ENCODE peak calls at places on chromosomes 3 and 15, in six cellular contexts. M is psoas muscle; R is lung; W is kidney epithelial cell; N is CD4-positive, alpha-beta memory T cell; J is IMR-90. D is an unnamed sample.

GRCh38 chr3:42214565-42215283 is 51.3 kb downstream of the CCK start:
- DNase-seq in M (no peak), R (no peak), W (no peak), N (no peak), J (peak; percentile 68), D (peak; percentile 10)

GRCh38 chr3:57221883-57222282 is 5.6 kb upstream of the APPL1 start:
- DNase-seq in M (no peak), R (no peak), W (no peak), N (no peak), J (peak; percentile 28), D (peak; percentile 48)

GRCh38 chr15:84826369-84826823 is 9.2 kb downstream of the ALPK3 start:
- DNase-seq in M (peak; percentile 74), R (no peak), W (no peak), N (no peak), J (no peak), D (no peak)

GRCh38 chr3:127629462-127630403 is 748 bp downstream of the PODXL2 start:
- DNase-seq in M (no peak), R (no peak), W (no peak), N (peak; percentile 47), J (no peak), D (peak; percentile 16)

GRCh38 chr3:57098418-57099310 is 38.2 kb downstream of the SPATA12 start:
- DNase-seq in M (no peak), R (no peak), W (no peak), N (no peak), J (no peak), D (no peak)

GRCh38 chr3:146640955-146641867 is 36.1 kb upstream of the PLSCR5 start:
- DNase-seq in M (no peak), R (no peak), W (no peak), N (peak; percentile 6), J (peak; percentile 37), D (peak; percentile 78)

GRCh38 chr15:25739687-25740121 is 123.4 kb downstream of the ATP10A start:
- DNase-seq in M (no peak), R (no peak), W (peak; percentile 19), N (peak; percentile 29), J (peak; percentile 64), D (peak; percentile 67)

GRCh38 chr15:83581381-83581780 is 72.5 kb upstream of the ADAMTSL3 start:
- DNase-seq in M (no peak), R (no peak), W (no peak), N (no peak), J (no peak), D (no peak)

GRCh38 chr15:32683906-32684584 is 33.8 kb upstream of the GREM1 start:
- DNase-seq in M (no peak), R (no peak), W (peak; percentile 86), N (no peak), J (peak; percentile 95), D (peak; percentile 55)

GRCh38 chr3:89692601-89693000 is 585.2 kb downstream of the EPHA3 start:
- DNase-seq in M (no peak), R (no peak), W (no peak), N (no peak), J (no peak), D (no peak)

GRCh38 chr3:98457543-98457942 is 5.5 kb upstream of the OR5K1 start:
- DNase-seq in M (no peak), R (no peak), W (no peak), N (no peak), J (no peak), D (no peak)

GRCh38 chr15:99731336-99732267 is 1.6 kb downstream of the LYSMD4 start:
- DNase-seq in M (no peak), R (no peak), W (no peak), N (no peak), J (no peak), D (no peak)

GRCh38 chr3:141767062-141767461 is 3.9 kb downstream of the GRK7 start:
- DNase-seq in M (no peak), R (no peak), W (no peak), N (no peak), J (no peak), D (no peak)

GRCh38 chr3:37944243-37944955 is 46.2 kb upstream of the VILL start:
- DNase-seq in M (no peak), R (no peak), W (no peak), N (no peak), J (no peak), D (no peak)

GRCh38 chr15:74787251-74788041 is 5.6 kb downstream of the CSK start:
- DNase-seq in M (peak; percentile 76), R (peak; percentile 78), W (no peak), N (peak; percentile 94), J (peak; percentile 71), D (peak; percentile 64)

GRCh38 chr3:150823277-150823676 is 60.3 kb upstream of the SIAH2 start:
- DNase-seq in M (no peak), R (no peak), W (no peak), N (no peak), J (no peak), D (no peak)

GRCh38 chr15:31279221-31280036 is 47.2 kb upstream of the KLF13 start:
- DNase-seq in M (peak; percentile 47), R (peak; percentile 21), W (no peak), N (no peak), J (no peak), D (no peak)

GRCh38 chr3:106711650-106712049 is 665.6 kb upstream of the CCDC54 start:
- DNase-seq in M (no peak), R (no peak), W (peak; percentile 73), N (no peak), J (peak; percentile 78), D (peak; percentile 20)

GRCh38 chr3:107421170-107421792 is 44.0 kb downstream of the CCDC54 start:
- DNase-seq in M (no peak), R (no peak), W (peak; percentile 44), N (peak; percentile 47), J (peak; percentile 74), D (peak; percentile 91)

GRCh38 chr3:65170357-65171090 is 482.7 kb upstream of the ADAMTS9 start:
- DNase-seq in M (peak; percentile 92), R (peak; percentile 68), W (no peak), N (no peak), J (peak; percentile 85), D (peak; percentile 66)

GRCh38 chr3:98521897-98522537 is 685 bp downstream of the CLDND1 start:
- DNase-seq in M (peak; percentile 52), R (peak; percentile 39), W (peak; percentile 44), N (peak; percentile 46), J (peak; percentile 68), D (peak; percentile 86)

GRCh38 chr3:142779591-142779990 is 55.8 kb downstream of the TRPC1 start:
- DNase-seq in M (no peak), R (no peak), W (no peak), N (no peak), J (peak; percentile 60), D (peak; percentile 17)

GRCh38 chr3:50676031-50676705 is 1.4 kb downstream of the DOCK3 start:
- DNase-seq in M (no peak), R (no peak), W (no peak), N (no peak), J (no peak), D (no peak)

GRCh38 chr3:50674349-50675178 is at the start of gene DOCK3:
- DNase-seq in M (peak; percentile 80), R (no peak), W (no peak), N (peak; percentile 70), J (peak; percentile 36), D (peak; percentile 88)

GRCh38 chr3:50672656-50673055 is 2.1 kb upstream of the DOCK3 start:
- DNase-seq in M (no peak), R (no peak), W (no peak), N (no peak), J (no peak), D (no peak)

GRCh38 chr3:50673937-50674336 is 790 bp upstream of the DOCK3 start:
- DNase-seq in M (no peak), R (no peak), W (no peak), N (no peak), J (no peak), D (no peak)

GRCh38 chr3:50675179-50676030 is 678 bp downstream of the DOCK3 start:
- DNase-seq in M (peak; percentile 64), R (no peak), W (no peak), N (peak; percentile 35), J (no peak), D (peak; percentile 21)
- H3K27me3 ChIP-seq in M (peaks cover 27% of the 10 kb centered on the region), R (no peaks in the 10 kb centered on the region), W (peaks cover 26% of the 10 kb centered on the region), N (peaks cover 4% of the 10 kb centered on the region), J (peaks cover 56% of the 10 kb centered on the region), D (peaks cover 22% of the 10 kb centered on the region)

DNA sequence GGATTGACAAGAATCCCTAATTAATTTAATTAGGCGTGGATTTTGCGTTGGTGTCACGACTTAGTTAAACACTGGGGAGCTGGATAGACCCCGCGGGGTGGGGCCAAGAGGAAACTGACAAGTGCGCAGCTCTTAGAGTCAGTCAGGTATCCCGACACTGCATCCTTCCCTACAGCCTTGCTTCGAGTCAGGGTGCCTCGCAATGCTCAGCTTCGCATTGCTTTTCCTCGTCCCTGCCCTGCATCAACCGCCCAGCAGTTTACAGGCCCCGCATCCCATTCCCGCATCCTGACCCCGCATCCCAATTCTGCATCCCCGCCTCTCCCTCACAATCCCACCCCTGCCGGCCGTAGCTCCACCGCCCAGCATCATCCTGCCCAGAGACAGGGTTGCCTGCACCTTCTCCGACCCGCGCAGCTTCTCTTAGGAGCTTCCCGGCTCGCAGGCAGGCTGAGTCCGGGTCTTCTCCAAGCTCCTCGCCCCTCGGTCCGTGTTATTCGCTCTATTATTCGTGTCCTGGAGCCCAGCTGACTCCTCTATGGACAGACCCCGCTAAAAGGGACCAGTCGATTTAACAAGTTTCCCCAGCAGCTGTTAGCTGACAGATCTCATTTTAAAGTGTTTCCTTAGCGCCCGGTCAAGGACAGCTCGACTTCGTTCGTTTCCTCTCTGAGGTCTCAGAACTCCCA is 697 bp upstream of the SHOX2 start:
- DNase-seq in M (peak; percentile 48), R (no peak), W (no peak), N (no peak), J (no peak), D (peak; percentile 61)
- H3K27me3 ChIP-seq in M (peaks cover 73% of the 10 kb centered on the region), R (no peaks in the 10 kb centered on the region), W (peaks cover 64% of the 10 kb centered on the region), N (peaks cover 65% of the 10 kb centered on the region), J (peaks cover 62% of the 10 kb centered on the region), D (no peaks in the 10 kb centered on the region)

GRCh38 chr3:53506110-53506762 is 11.8 kb downstream of the CACNA1D start:
- DNase-seq in M (no peak), R (no peak), W (peak; percentile 45), N (no peak), J (no peak), D (no peak)

GRCh38 chr3:53501203-53501602 is 6.8 kb downstream of the CACNA1D start:
- DNase-seq in M (no peak), R (no peak), W (no peak), N (no peak), J (no peak), D (no peak)

GRCh38 chr3:53502737-53503136 is 8.3 kb downstream of the CACNA1D start:
- DNase-seq in M (no peak), R (no peak), W (no peak), N (no peak), J (no peak), D (no peak)

GRCh38 chr3:53500165-53500777 is 5.9 kb downstream of the CACNA1D start:
- DNase-seq in M (no peak), R (no peak), W (no peak), N (no peak), J (no peak), D (no peak)

GRCh38 chr3:53503185-53503584 is 8.8 kb downstream of the CACNA1D start:
- DNase-seq in M (no peak), R (no peak), W (no peak), N (no peak), J (no peak), D (no peak)
- H3K27me3 ChIP-seq in M (peaks cover 4% of the 10 kb centered on the region), R (no peaks in the 10 kb centered on the region), W (no peaks in the 10 kb centered on the region), N (peaks cover 9% of the 10 kb centered on the region), J (peaks cover 7% of the 10 kb centered on the region), D (no peaks in the 10 kb centered on the region)

DNA sequence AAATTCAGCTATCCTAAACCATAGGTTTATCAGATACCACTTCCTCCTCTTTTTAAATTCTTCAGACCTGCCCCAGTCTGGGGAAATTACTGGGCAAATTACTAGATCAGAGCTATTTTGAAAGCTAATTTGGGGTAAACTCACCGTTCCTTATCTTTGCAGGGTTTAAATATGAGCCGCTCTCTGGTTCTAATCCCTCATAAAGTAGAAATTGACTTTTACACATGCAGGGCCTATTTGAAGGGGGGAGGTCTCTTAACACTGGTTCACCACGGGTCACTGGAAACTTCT is 11.0 kb upstream of the MEIS2 start:
- DNase-seq in M (no peak), R (no peak), W (no peak), N (no peak), J (no peak), D (no peak)
- H3K27me3 ChIP-seq in M (peaks cover 62% of the 10 kb centered on the region), R (no peaks in the 10 kb centered on the region), W (peaks cover 51% of the 10 kb centered on the region), N (peaks cover 50% of the 10 kb centered on the region), J (no peaks in the 10 kb centered on the region), D (no peaks in the 10 kb centered on the region)

D was measured in adipocyte.